ENCODE peak calls at places on chromosomes 5 and 9, in six cellular contexts. One of them, this sample, is unnamed.

GRCh38 chr9:83304686-83305085 is 233.5 kb downstream of the FRMD3 start:
- DNase-seq in tibial nerve: peak; percentile 86
- DNase-seq in adrenal gland: peak; percentile 88
- DNase-seq in T-helper 9 cell: no peak
- DNase-seq in D341Med: peak; percentile 39
- DNase-seq in neuronal stem cell: no peak
- DNase-seq in this sample: no peak

GRCh38 chr5:96288845-96289185 is 144.2 kb downstream of the PCSK1 start:
- DNase-seq in tibial nerve: no peak
- DNase-seq in adrenal gland: no peak
- DNase-seq in T-helper 9 cell: no peak
- DNase-seq in D341Med: no peak
- DNase-seq in neuronal stem cell: no peak
- DNase-seq in this sample: no peak

GRCh38 chr5:96280946-96281393 is 152.1 kb downstream of the PCSK1 start:
- DNase-seq in tibial nerve: no peak
- DNase-seq in adrenal gland: no peak
- DNase-seq in T-helper 9 cell: no peak
- DNase-seq in D341Med: no peak
- DNase-seq in neuronal stem cell: no peak
- DNase-seq in this sample: no peak

GRCh38 chr5:1405121-1405520 is 40.1 kb downstream of the SLC6A3 start:
- DNase-seq in tibial nerve: no peak
- DNase-seq in adrenal gland: no peak
- DNase-seq in T-helper 9 cell: no peak
- DNase-seq in D341Med: no peak
- DNase-seq in neuronal stem cell: no peak
- DNase-seq in this sample: no peak

GRCh38 chr5:66739923-66740322 is 143.7 kb downstream of the MAST4 start:
- DNase-seq in tibial nerve: no peak
- DNase-seq in adrenal gland: no peak
- DNase-seq in T-helper 9 cell: no peak
- DNase-seq in D341Med: no peak
- DNase-seq in neuronal stem cell: no peak
- DNase-seq in this sample: no peak

GRCh38 chr5:179780343-179780742 is 13.4 kb upstream of the LTC4S start:
- DNase-seq in tibial nerve: no peak
- DNase-seq in adrenal gland: no peak
- DNase-seq in T-helper 9 cell: no peak
- DNase-seq in D341Med: no peak
- DNase-seq in neuronal stem cell: no peak
- DNase-seq in this sample: no peak

GRCh38 chr5:72160299-72160698 is 53.0 kb downstream of the MAP1B start:
- DNase-seq in tibial nerve: no peak
- DNase-seq in adrenal gland: no peak
- DNase-seq in T-helper 9 cell: no peak
- DNase-seq in D341Med: no peak
- DNase-seq in neuronal stem cell: no peak
- DNase-seq in this sample: no peak

GRCh38 chr9:16871358-16872151 is 1.1 kb upstream of the BNC2 start:
- DNase-seq in tibial nerve: peak; percentile 50
- DNase-seq in adrenal gland: peak; percentile 46
- DNase-seq in T-helper 9 cell: no peak
- DNase-seq in D341Med: peak; percentile 54
- DNase-seq in neuronal stem cell: peak; percentile 42
- DNase-seq in this sample: peak; percentile 75

GRCh38 chr9:91036826-91037510 is 235.3 kb downstream of the SYK start:
- DNase-seq in tibial nerve: peak; percentile 85
- DNase-seq in adrenal gland: peak; percentile 91
- DNase-seq in T-helper 9 cell: peak; percentile 21
- DNase-seq in D341Med: no peak
- DNase-seq in neuronal stem cell: peak; percentile 18
- DNase-seq in this sample: peak; percentile 76

GRCh38 chr5:7169240-7169878 is 226.6 kb upstream of the ADCY2 start:
- DNase-seq in tibial nerve: no peak
- DNase-seq in adrenal gland: no peak
- DNase-seq in T-helper 9 cell: no peak
- DNase-seq in D341Med: no peak
- DNase-seq in neuronal stem cell: no peak
- DNase-seq in this sample: no peak

GRCh38 chr5:68464424-68464823 is 248.9 kb downstream of the PIK3R1 start:
- DNase-seq in tibial nerve: no peak
- DNase-seq in adrenal gland: no peak
- DNase-seq in T-helper 9 cell: peak; percentile 4
- DNase-seq in D341Med: no peak
- DNase-seq in neuronal stem cell: no peak
- DNase-seq in this sample: no peak

GRCh38 chr9:120818595-120818994 is 24.1 kb downstream of the PSMD5 start:
- DNase-seq in tibial nerve: no peak
- DNase-seq in adrenal gland: no peak
- DNase-seq in T-helper 9 cell: no peak
- DNase-seq in D341Med: no peak
- DNase-seq in neuronal stem cell: no peak
- DNase-seq in this sample: no peak

GRCh38 chr5:173753307-173754168 is 134.6 kb upstream of the CPEB4 start:
- DNase-seq in tibial nerve: no peak
- DNase-seq in adrenal gland: peak; percentile 92
- DNase-seq in T-helper 9 cell: no peak
- DNase-seq in D341Med: no peak
- DNase-seq in neuronal stem cell: peak; percentile 62
- DNase-seq in this sample: peak; percentile 84

GRCh38 chr5:138975098-138975847 is 100.1 kb upstream of the LRRTM2 start:
- DNase-seq in tibial nerve: peak; percentile 50
- DNase-seq in adrenal gland: peak; percentile 97
- DNase-seq in T-helper 9 cell: no peak
- DNase-seq in D341Med: no peak
- DNase-seq in neuronal stem cell: no peak
- DNase-seq in this sample: no peak

GRCh38 chr9:133992780-133993634 is 883 bp upstream of the VAV2 start:
- DNase-seq in tibial nerve: peak; percentile 88
- DNase-seq in adrenal gland: peak; percentile 92
- DNase-seq in T-helper 9 cell: peak; percentile 70
- DNase-seq in D341Med: peak; percentile 93
- DNase-seq in neuronal stem cell: peak; percentile 70
- DNase-seq in this sample: peak; percentile 86

GRCh38 chr9:2214707-2215106 is 199.6 kb downstream of the SMARCA2 start:
- DNase-seq in tibial nerve: no peak
- DNase-seq in adrenal gland: peak; percentile 38
- DNase-seq in T-helper 9 cell: no peak
- DNase-seq in D341Med: peak; percentile 63
- DNase-seq in neuronal stem cell: no peak
- DNase-seq in this sample: no peak

GRCh38 chr5:141512390-141513020 is 23.6 kb downstream of the PCDHGC5 start:
- DNase-seq in tibial nerve: peak; percentile 79
- DNase-seq in adrenal gland: peak; percentile 94
- DNase-seq in T-helper 9 cell: peak; percentile 89
- DNase-seq in D341Med: peak; percentile 58
- DNase-seq in neuronal stem cell: peak; percentile 65
- DNase-seq in this sample: peak; percentile 92

GRCh38 chr9:136021891-136022681 is 60.9 kb upstream of the UBAC1 start:
- DNase-seq in tibial nerve: no peak
- DNase-seq in adrenal gland: peak; percentile 4
- DNase-seq in T-helper 9 cell: no peak
- DNase-seq in D341Med: no peak
- DNase-seq in neuronal stem cell: no peak
- DNase-seq in this sample: no peak

GRCh38 chr5:10400834-10401233 is 40.8 kb upstream of the ROPN1L start:
- DNase-seq in tibial nerve: peak; percentile 29
- DNase-seq in adrenal gland: no peak
- DNase-seq in T-helper 9 cell: no peak
- DNase-seq in D341Med: no peak
- DNase-seq in neuronal stem cell: no peak
- DNase-seq in this sample: no peak

GRCh38 chr5:172319708-172320441 is 36.3 kb upstream of the UBTD2 start:
- DNase-seq in tibial nerve: no peak
- DNase-seq in adrenal gland: no peak
- DNase-seq in T-helper 9 cell: no peak
- DNase-seq in D341Med: no peak
- DNase-seq in neuronal stem cell: no peak
- DNase-seq in this sample: no peak

GRCh38 chr9:123099042-123099441 is 65.6 kb downstream of the GPR21 start:
- DNase-seq in tibial nerve: no peak
- DNase-seq in adrenal gland: no peak
- DNase-seq in T-helper 9 cell: no peak
- DNase-seq in D341Med: no peak
- DNase-seq in neuronal stem cell: no peak
- DNase-seq in this sample: no peak

GRCh38 chr5:60334281-60334713 is 365.7 kb downstream of the DEPDC1B start:
- DNase-seq in tibial nerve: no peak
- DNase-seq in adrenal gland: no peak
- DNase-seq in T-helper 9 cell: no peak
- DNase-seq in D341Med: no peak
- DNase-seq in neuronal stem cell: no peak
- DNase-seq in this sample: no peak

GRCh38 chr9:108057421-108058136 is 568.0 kb upstream of the KLF4 start:
- DNase-seq in tibial nerve: no peak
- DNase-seq in adrenal gland: peak; percentile 38
- DNase-seq in T-helper 9 cell: no peak
- DNase-seq in D341Med: no peak
- DNase-seq in neuronal stem cell: no peak
- DNase-seq in this sample: no peak

GRCh38 chr9:17472126-17472525 is 106.7 kb upstream of the SH3GL2 start:
- DNase-seq in tibial nerve: no peak
- DNase-seq in adrenal gland: no peak
- DNase-seq in T-helper 9 cell: no peak
- DNase-seq in D341Med: no peak
- DNase-seq in neuronal stem cell: no peak
- DNase-seq in this sample: no peak

GRCh38 chr5:120252839-120253238 is 211.3 kb upstream of the PRR16 start:
- DNase-seq in tibial nerve: no peak
- DNase-seq in adrenal gland: no peak
- DNase-seq in T-helper 9 cell: no peak
- DNase-seq in D341Med: no peak
- DNase-seq in neuronal stem cell: no peak
- DNase-seq in this sample: no peak

GRCh38 chr5:112467467-112467866 is 48.4 kb upstream of the EPB41L4A start:
- DNase-seq in tibial nerve: no peak
- DNase-seq in adrenal gland: no peak
- DNase-seq in T-helper 9 cell: no peak
- DNase-seq in D341Med: no peak
- DNase-seq in neuronal stem cell: no peak
- DNase-seq in this sample: no peak

GRCh38 chr5:170849374-170849773 is 12.4 kb upstream of the RANBP17 start:
- DNase-seq in tibial nerve: no peak
- DNase-seq in adrenal gland: no peak
- DNase-seq in T-helper 9 cell: no peak
- DNase-seq in D341Med: no peak
- DNase-seq in neuronal stem cell: no peak
- DNase-seq in this sample: no peak

GRCh38 chr9:122785269-122785668 is 3.5 kb upstream of the OR5C1 start:
- DNase-seq in tibial nerve: no peak
- DNase-seq in adrenal gland: no peak
- DNase-seq in T-helper 9 cell: no peak
- DNase-seq in D341Med: no peak
- DNase-seq in neuronal stem cell: no peak
- DNase-seq in this sample: no peak

GRCh38 chr9:111178361-111179043 is 140.2 kb upstream of the LPAR1 start:
- DNase-seq in tibial nerve: no peak
- DNase-seq in adrenal gland: no peak
- DNase-seq in T-helper 9 cell: no peak
- DNase-seq in D341Med: no peak
- DNase-seq in neuronal stem cell: no peak
- DNase-seq in this sample: no peak

GRCh38 chr5:65916066-65916465 is 10.3 kb upstream of the ERBIN start:
- DNase-seq in tibial nerve: no peak
- DNase-seq in adrenal gland: no peak
- DNase-seq in T-helper 9 cell: no peak
- DNase-seq in D341Med: no peak
- DNase-seq in neuronal stem cell: no peak
- DNase-seq in this sample: no peak

GRCh38 chr9:124809741-124810500 is 33.0 kb downstream of the OLFML2A start:
- DNase-seq in tibial nerve: no peak
- DNase-seq in adrenal gland: no peak
- DNase-seq in T-helper 9 cell: no peak
- DNase-seq in D341Med: no peak
- DNase-seq in neuronal stem cell: no peak
- DNase-seq in this sample: no peak

GRCh38 chr5:102911973-102912372 is 156.9 kb downstream of the PAM start:
- DNase-seq in tibial nerve: no peak
- DNase-seq in adrenal gland: no peak
- DNase-seq in T-helper 9 cell: no peak
- DNase-seq in D341Med: no peak
- DNase-seq in neuronal stem cell: no peak
- DNase-seq in this sample: no peak

GRCh38 chr5:64207978-64208377 is 42.3 kb downstream of the RNF180 start:
- DNase-seq in tibial nerve: no peak
- DNase-seq in adrenal gland: no peak
- DNase-seq in T-helper 9 cell: no peak
- DNase-seq in D341Med: no peak
- DNase-seq in neuronal stem cell: no peak
- DNase-seq in this sample: no peak

GRCh38 chr5:69042500-69042899 is 51.3 kb upstream of the SLC30A5 start:
- DNase-seq in tibial nerve: no peak
- DNase-seq in adrenal gland: no peak
- DNase-seq in T-helper 9 cell: no peak
- DNase-seq in D341Med: no peak
- DNase-seq in neuronal stem cell: no peak
- DNase-seq in this sample: no peak

GRCh38 chr5:108129129-108129528 is 252.8 kb downstream of the FBXL17 start:
- DNase-seq in tibial nerve: no peak
- DNase-seq in adrenal gland: no peak
- DNase-seq in T-helper 9 cell: no peak
- DNase-seq in D341Med: no peak
- DNase-seq in neuronal stem cell: no peak
- DNase-seq in this sample: no peak

GRCh38 chr5:52277101-52277500 is 510.6 kb upstream of the ITGA1 start:
- DNase-seq in tibial nerve: no peak
- DNase-seq in adrenal gland: no peak
- DNase-seq in T-helper 9 cell: no peak
- DNase-seq in D341Med: no peak
- DNase-seq in neuronal stem cell: no peak
- DNase-seq in this sample: no peak

GRCh38 chr5:154686490-154686889 is 68.7 kb upstream of the LARP1 start:
- DNase-seq in tibial nerve: no peak
- DNase-seq in adrenal gland: no peak
- DNase-seq in T-helper 9 cell: no peak
- DNase-seq in D341Med: no peak
- DNase-seq in neuronal stem cell: no peak
- DNase-seq in this sample: no peak

GRCh38 chr5:180825768-180826525 is 23.3 kb upstream of the MGAT1 start:
- DNase-seq in tibial nerve: peak; percentile 71
- DNase-seq in adrenal gland: peak; percentile 88
- DNase-seq in T-helper 9 cell: no peak
- DNase-seq in D341Med: no peak
- DNase-seq in neuronal stem cell: no peak
- DNase-seq in this sample: peak; percentile 2